ENCODE peak calls at places on chromosome 12, in nine cellular contexts. O is psoas muscle, K is prostate gland, F is DND-41, Q is cardiac muscle cell, B is neuronal stem cell, J is suprapubic skin, L is heart left ventricle, C is sigmoid colon. T is an unnamed sample.

GRCh38 chr12:117513353-117513752 is 151.9 kb upstream of the NOS1 start:
- DNase-seq in O (no peak), K (peak; percentile 27), F (no peak), Q (no peak), B (no peak), J (no peak), L (no peak), C (no peak), T (peak; percentile 72)

GRCh38 chr12:51183816-51184215 is 10.9 kb upstream of the TFCP2 start:
- DNase-seq in O (peak; percentile 86), K (no peak), F (no peak), Q (peak; percentile 77), B (no peak), J (no peak), L (peak; percentile 71), C (peak; percentile 53), T (peak; percentile 96)

GRCh38 chr12:52790427-52791270 is 5.3 kb downstream of the KRT3 start:
- DNase-seq in O (no peak), K (no peak), F (no peak), Q (peak; percentile 21), B (no peak), J (no peak), L (no peak), C (no peak), T (no peak)

GRCh38 chr12:40616383-40616900 is 75.8 kb upstream of the CNTN1 start:
- DNase-seq in O (no peak), K (no peak), F (no peak), Q (no peak), B (no peak), J (no peak), L (no peak), C (no peak), T (no peak)

GRCh38 chr12:8590842-8591545 is 21.7 kb downstream of the AICDA start:
- DNase-seq in O (no peak), K (no peak), F (no peak), Q (no peak), B (no peak), J (no peak), L (no peak), C (no peak), T (no peak)

GRCh38 chr12:96846313-96846712 is 60.7 kb upstream of the NEDD1 start:
- DNase-seq in O (no peak), K (no peak), F (no peak), Q (no peak), B (no peak), J (no peak), L (no peak), C (no peak), T (no peak)

GRCh38 chr12:107402041-107403022 is 283.3 kb upstream of the PWP1 start:
- DNase-seq in O (no peak), K (peak; percentile 61), F (peak; percentile 32), Q (peak; percentile 72), B (peak; percentile 44), J (no peak), L (peak; percentile 28), C (no peak), T (peak; percentile 40)

GRCh38 chr12:112121780-112122565 is 3.4 kb upstream of the TRAFD1 start:
- DNase-seq in O (peak; percentile 80), K (peak; percentile 65), F (no peak), Q (peak; percentile 95), B (no peak), J (no peak), L (peak; percentile 86), C (peak; percentile 96), T (peak; percentile 93)

DNA sequence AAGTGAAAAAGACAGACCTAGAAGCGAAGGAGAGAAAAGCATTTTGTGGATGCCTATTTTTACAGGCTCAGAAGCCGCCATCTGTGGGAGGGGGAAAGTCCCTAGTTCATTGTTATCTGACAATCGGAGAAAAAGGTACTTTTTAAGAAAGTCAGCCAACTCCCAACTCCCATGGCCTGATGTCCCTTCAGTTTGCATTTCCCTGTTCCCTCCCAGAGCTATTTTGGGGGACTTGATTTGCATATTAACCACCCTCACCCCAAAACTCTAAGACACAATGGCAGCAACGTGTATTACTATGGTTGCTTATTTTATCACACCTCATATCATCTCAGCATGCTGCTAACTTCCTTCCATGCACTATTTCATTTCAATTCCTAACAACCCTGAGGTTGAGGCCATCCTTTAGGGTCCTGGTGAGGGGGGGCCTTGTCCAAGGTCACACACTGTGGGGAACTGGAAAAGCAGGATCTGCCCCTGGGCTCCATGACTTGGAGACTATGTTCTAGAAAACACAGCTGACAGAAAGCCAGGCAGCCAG is 18.7 kb downstream of the HVCN1 start:
- DNase-seq in O (no peak), K (no peak), F (no peak), Q (no peak), B (no peak), J (no peak), L (no peak), C (no peak), T (no peak)
- H3K4me1 ChIP-seq in O (no peaks in the 10 kb centered on the region), K (no peaks in the 10 kb centered on the region), F (no peaks in the 10 kb centered on the region), Q (no peaks in the 10 kb centered on the region), B (no peaks in the 10 kb centered on the region), J (no peaks in the 10 kb centered on the region), L (no peaks in the 10 kb centered on the region), C (no peaks in the 10 kb centered on the region), T (no peaks in the 10 kb centered on the region)

GRCh38 chr12:14879222-14879933 is 6.3 kb downstream of the MGP start:
- DNase-seq in O (no peak), K (no peak), F (no peak), Q (peak; percentile 51), B (no peak), J (no peak), L (no peak), C (no peak), T (no peak)
- H3K4me3 ChIP-seq in O (no peak overlapping the region), K (no peak overlapping the region), F (no peak overlapping the region), Q (no peak overlapping the region), B (no peak overlapping the region), J (no peak overlapping the region), L (no peak overlapping the region), C (no peak overlapping the region), T (no peak overlapping the region)

GRCh38 chr12:93824514-93825500 is 147.6 kb downstream of the CRADD start:
- DNase-seq in O (no peak), K (no peak), F (no peak), Q (no peak), B (peak; percentile 23), J (no peak), L (no peak), C (no peak), T (no peak)
- H3K27ac ChIP-seq in O (no peak overlapping the region), K (peak overlapping the region; percentile 53), F (no peak overlapping the region), Q (no peak overlapping the region), B (no peak overlapping the region), J (peak overlapping the region; percentile 42), L (peak overlapping the region; percentile 63), C (peak overlapping the region; percentile 83), T (no peak overlapping the region)

GRCh38 chr12:46368684-46369083 is 3.9 kb downstream of the SLC38A2 start:
- DNase-seq in O (no peak), K (no peak), F (no peak), Q (peak; percentile 40), B (no peak), J (no peak), L (no peak), C (no peak), T (no peak)

GRCh38 chr12:46369474-46370379 is 2.8 kb downstream of the SLC38A2 start:
- DNase-seq in O (no peak), K (no peak), F (no peak), Q (peak; percentile 65), B (no peak), J (no peak), L (no peak), C (no peak), T (no peak)

GRCh38 chr12:46370380-46370734 is 2.2 kb downstream of the SLC38A2 start:
- DNase-seq in O (no peak), K (no peak), F (no peak), Q (peak; percentile 43), B (no peak), J (no peak), L (no peak), C (no peak), T (no peak)

GRCh38 chr12:46368138-46368537 is 4.4 kb downstream of the SLC38A2 start:
- DNase-seq in O (no peak), K (no peak), F (no peak), Q (peak; percentile 55), B (no peak), J (no peak), L (no peak), C (no peak), T (no peak)

DNA sequence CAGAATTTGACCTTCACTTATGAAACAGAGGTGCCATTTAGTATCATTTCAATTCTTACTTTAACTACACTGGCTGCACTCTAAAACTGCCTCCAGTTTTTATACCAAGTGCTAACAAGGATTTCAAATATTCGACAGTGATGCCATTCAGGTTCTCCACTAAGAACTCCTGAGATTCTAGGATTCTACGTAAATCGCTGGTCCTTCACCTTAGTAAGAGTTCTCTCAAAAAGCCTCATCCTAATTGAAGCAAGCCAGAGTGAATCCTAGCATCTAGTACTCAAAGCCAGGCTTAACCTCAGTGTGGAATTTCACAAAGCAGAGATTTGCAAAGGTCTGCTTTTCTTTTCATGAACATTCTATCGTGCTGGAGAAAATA is 3.5 kb downstream of the SLC38A2 start:
- DNase-seq in O (no peak), K (no peak), F (no peak), Q (no peak), B (no peak), J (no peak), L (no peak), C (no peak), T (no peak)
- H3K4me1 ChIP-seq in O (peaks cover 71% of the 10 kb centered on the region), K (peaks cover 23% of the 10 kb centered on the region), F (peaks cover 69% of the 10 kb centered on the region), Q (peaks cover 31% of the 10 kb centered on the region), B (peaks cover 4% of the 10 kb centered on the region), J (peaks cover 71% of the 10 kb centered on the region), L (peaks cover 73% of the 10 kb centered on the region), C (peaks cover 71% of the 10 kb centered on the region), T (peaks cover 69% of the 10 kb centered on the region)

GRCh38 chr12:58424735-58425379 is 483.5 kb downstream of the ATP23 start:
- DNase-seq in O (no peak), K (no peak), F (no peak), Q (no peak), B (no peak), J (no peak), L (no peak), C (no peak), T (no peak)

GRCh38 chr12:58421990-58422389 is 480.6 kb downstream of the ATP23 start:
- DNase-seq in O (no peak), K (no peak), F (no peak), Q (no peak), B (no peak), J (no peak), L (no peak), C (no peak), T (no peak)

GRCh38 chr12:58419905-58420304 is 478.5 kb downstream of the ATP23 start:
- DNase-seq in O (no peak), K (no peak), F (no peak), Q (no peak), B (no peak), J (no peak), L (no peak), C (no peak), T (no peak)

GRCh38 chr12:58420496-58420895 is 479.1 kb downstream of the ATP23 start:
- DNase-seq in O (no peak), K (peak; percentile 53), F (no peak), Q (no peak), B (no peak), J (no peak), L (no peak), C (no peak), T (no peak)

GRCh38 chr12:58425481-58426392 is 484.4 kb downstream of the ATP23 start:
- DNase-seq in O (peak; percentile 32), K (peak; percentile 36), F (no peak), Q (peak; percentile 89), B (peak; percentile 79), J (no peak), L (no peak), C (no peak), T (no peak)
- H3K4me3 ChIP-seq in O (no peak overlapping the region), K (no peak overlapping the region), F (no peak overlapping the region), Q (no peak overlapping the region), B (no peak overlapping the region), J (no peak overlapping the region), L (no peak overlapping the region), C (no peak overlapping the region), T (no peak overlapping the region)

GRCh38 chr12:109967383-109968031 is 28.7 kb downstream of the GIT2 start:
- DNase-seq in O (no peak), K (no peak), F (no peak), Q (no peak), B (no peak), J (no peak), L (no peak), C (no peak), T (no peak)
- H3K27ac ChIP-seq in O (no peak overlapping the region), K (no peak overlapping the region), F (peak overlapping the region; percentile 25), Q (no peak overlapping the region), B (no peak overlapping the region), J (no peak overlapping the region), L (no peak overlapping the region), C (no peak overlapping the region), T (no peak overlapping the region)